ENCODE peak calls at places on chromosomes 16 and 17, in nine cellular contexts. W is left lung, F is prostate gland, T is A549, Z is fibroblast of lung, V is MM.1S, L is esophagus squamous epithelium, E is HCT116, U is spleen. A is an unnamed sample.

GRCh38 chr16:19524356-19524865 is 669 bp downstream of the CCP110 start:
- DNase-seq in E (no peak), T (no peak), U (no peak), L (no peak), Z (no peak), F (no peak), V (peak; percentile 8), W (no peak), A (no peak)

GRCh38 chr17:81733507-81734404 is 21.7 kb downstream of the SLC25A10 start:
- DNase-seq in W (peak; percentile 85), Z (peak; percentile 62), U (peak; percentile 93), F (peak; percentile 82), L (no peak), T (peak; percentile 82), E (peak; percentile 62), V (peak; percentile 66), A (no peak)

GRCh38 chr16:84234656-84235285 is 5.0 kb downstream of the KCNG4 start:
- DNase-seq in T (no peak), E (no peak), U (no peak), L (no peak), V (no peak), W (no peak), F (no peak), Z (peak; percentile 6), A (no peak)

GRCh38 chr16:67181346-67181745 is 2.4 kb downstream of the MATCAP1 start:
- DNase-seq in T (no peak), E (no peak), F (no peak), L (no peak), U (no peak), Z (peak; percentile 95), V (no peak), W (no peak), A (no peak)

GRCh38 chr17:14803781-14804180 is 461.3 kb downstream of the PMP22 start:
- DNase-seq in E (no peak), V (no peak), L (no peak), F (no peak), Z (peak; percentile 6), T (no peak), U (no peak), W (no peak), A (no peak)

GRCh38 chr16:49739381-49739780 is 116.5 kb downstream of the ZNF423 start:
- DNase-seq in Z (no peak), W (no peak), U (no peak), F (no peak), T (peak; percentile 16), L (no peak), E (peak; percentile 21), V (no peak), A (no peak)

GRCh38 chr16:12253731-12254130 is 277.2 kb downstream of the SNX29 start:
- DNase-seq in L (no peak), T (no peak), U (no peak), V (no peak), W (no peak), E (no peak), F (no peak), Z (no peak), A (no peak)

GRCh38 chr17:56426901-56427300 is 166.6 kb upstream of the NOG start:
- DNase-seq in V (no peak), F (no peak), Z (no peak), U (no peak), L (no peak), E (no peak), W (no peak), T (no peak), A (no peak)

GRCh38 chr16:1877804-1878203 is 5.8 kb upstream of the MEIOB start:
- DNase-seq in F (no peak), E (no peak), W (no peak), Z (no peak), V (no peak), U (peak; percentile 44), T (no peak), L (no peak), A (no peak)

GRCh38 chr17:751269-752001 is 629 bp downstream of the GEMIN4 start:
- DNase-seq in E (no peak), T (peak; percentile 62), W (no peak), F (no peak), L (no peak), Z (peak; percentile 54), U (no peak), V (peak; percentile 41), A (peak; percentile 59)

GRCh38 chr16:83113317-83113716 is 486.5 kb downstream of the CDH13 start:
- DNase-seq in F (no peak), U (no peak), T (peak; percentile 19), W (no peak), L (no peak), V (no peak), Z (peak; percentile 34), E (no peak), A (no peak)

GRCh38 chr17:78384479-78385175 is 6.2 kb downstream of the PGS1 start:
- DNase-seq in T (no peak), W (no peak), F (no peak), Z (no peak), V (no peak), E (no peak), L (no peak), U (no peak), A (no peak)

GRCh38 chr17:78379134-78379497 is 667 bp downstream of the PGS1 start:
- DNase-seq in L (no peak), W (no peak), E (no peak), U (no peak), V (no peak), F (no peak), T (no peak), Z (peak; percentile 83), A (no peak)

GRCh38 chr17:78380370-78380769 is 1.9 kb downstream of the PGS1 start:
- DNase-seq in W (no peak), T (no peak), F (no peak), L (no peak), E (no peak), U (no peak), V (no peak), Z (no peak), A (no peak)

GRCh38 chr17:78383725-78384471 is 5.4 kb downstream of the PGS1 start:
- DNase-seq in E (no peak), V (no peak), W (peak; percentile 90), U (peak; percentile 93), Z (peak; percentile 99), L (peak; percentile 65), F (peak; percentile 80), T (no peak), A (peak; percentile 49)

DNA sequence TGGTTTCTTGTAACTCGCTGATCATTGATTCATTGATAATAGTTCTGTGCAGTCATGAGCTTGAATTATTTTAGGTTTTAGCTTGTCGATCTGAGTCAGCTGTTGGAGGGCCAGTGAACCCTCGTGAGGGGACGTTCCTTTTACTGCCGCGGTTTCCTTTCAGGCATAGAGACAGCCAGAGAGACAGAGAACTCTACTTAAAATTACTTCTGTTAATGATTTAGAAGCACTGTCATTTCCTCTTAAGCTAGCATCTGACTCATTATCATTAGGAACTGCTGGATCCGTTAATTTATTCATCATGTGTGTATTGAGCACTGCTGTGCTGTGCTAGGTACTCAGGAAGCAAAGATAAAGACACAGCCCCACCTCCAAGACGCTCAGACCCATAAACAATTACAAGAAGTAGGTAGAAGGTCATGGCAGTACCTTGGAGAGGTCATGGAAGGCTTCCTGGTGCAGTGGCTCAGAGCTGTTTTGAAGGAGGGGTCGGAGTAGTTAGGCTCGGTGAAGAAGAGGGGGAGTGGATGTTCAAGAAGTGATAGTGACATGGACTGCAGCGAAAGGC is 3.2 kb downstream of the PGS1 start:
- DNase-seq in F (no peak), E (no peak), L (no peak), U (no peak), Z (no peak), V (no peak), T (no peak), W (no peak), A (peak; percentile 73)
- H3K27ac ChIP-seq in F (no peak overlapping the region), E (no peak overlapping the region), L (peak overlapping the region; percentile 10), U (peak overlapping the region; percentile 93), Z (peak overlapping the region; percentile 99), V (no peak overlapping the region), T (no peak overlapping the region), W (peak overlapping the region; percentile 94), A (peak overlapping the region; percentile 60)

GRCh38 chr16:20939599-20939998 is 39.0 kb downstream of the LYRM1 start:
- DNase-seq in L (no peak), E (no peak), V (no peak), Z (no peak), W (no peak), U (no peak), F (no peak), T (no peak), A (no peak)

GRCh38 chr16:20937736-20938135 is 37.2 kb downstream of the LYRM1 start:
- DNase-seq in T (no peak), L (no peak), F (no peak), Z (no peak), W (no peak), V (no peak), E (no peak), U (no peak), A (no peak)

GRCh38 chr16:20941635-20941926 is 41.0 kb downstream of the LYRM1 start:
- DNase-seq in L (no peak), U (no peak), T (no peak), E (no peak), W (no peak), F (no peak), V (no peak), Z (no peak), A (no peak)

GRCh38 chr16:20940864-20941634 is 40.5 kb downstream of the LYRM1 start:
- DNase-seq in V (no peak), F (no peak), E (no peak), L (no peak), W (no peak), U (no peak), Z (no peak), T (no peak), A (no peak)

DNA sequence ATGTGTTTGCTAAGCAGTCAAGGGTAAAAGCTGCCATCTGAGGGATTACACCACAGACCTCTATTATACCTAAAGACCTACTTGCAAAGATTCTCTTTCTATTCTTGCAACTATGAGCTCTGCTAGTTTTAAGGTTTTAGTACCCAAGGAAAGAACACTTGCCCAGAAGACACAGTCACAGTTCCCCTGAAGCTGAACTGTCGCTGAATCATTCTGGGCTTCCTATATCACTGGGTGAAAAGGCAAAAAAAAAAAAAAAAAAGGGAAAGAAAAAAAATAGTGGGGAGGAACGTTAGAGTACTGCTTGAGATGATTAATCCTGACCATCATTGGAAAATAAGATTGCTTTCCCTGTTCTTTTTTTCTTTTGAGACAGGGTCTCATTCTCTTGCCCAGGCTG is 37.9 kb downstream of the LYRM1 start:
- DNase-seq in E (no peak), T (no peak), L (no peak), Z (peak; percentile 66), F (no peak), V (no peak), U (no peak), W (no peak), A (no peak)
- H3K4me3 ChIP-seq in E (no peak overlapping the region), T (no peak overlapping the region), L (no peak overlapping the region), Z (no peak overlapping the region), F (no peak overlapping the region), V (no peak overlapping the region), U (no peak overlapping the region), W (no peak overlapping the region), A (no peak overlapping the region)

GRCh38 chr16:87318158-87318644 is 1.0 kb upstream of the C16orf95 start:
- DNase-seq in W (peak; percentile 49), U (peak; percentile 51), V (peak; percentile 5), E (no peak), F (no peak), Z (peak; percentile 32), L (no peak), T (no peak), A (no peak)
- H3K4me1 ChIP-seq in W (peaks cover 5% of the 10 kb centered on the region), U (peaks cover 14% of the 10 kb centered on the region), V (peaks cover 12% of the 10 kb centered on the region), E (peaks cover 23% of the 10 kb centered on the region), F (peaks cover 6% of the 10 kb centered on the region), Z (peaks cover 5% of the 10 kb centered on the region), L (peaks cover 20% of the 10 kb centered on the region), T (peaks cover 6% of the 10 kb centered on the region), A (peaks cover 9% of the 10 kb centered on the region)

GRCh38 chr16:89534147-89534788 is 26.1 kb downstream of the SPG7 start:
- DNase-seq in Z (peak; percentile 54), F (no peak), U (no peak), W (peak; percentile 64), L (peak; percentile 19), T (no peak), E (no peak), V (no peak), A (peak; percentile 61)
- H3K27ac ChIP-seq in Z (no peak overlapping the region), F (no peak overlapping the region), U (peak overlapping the region; percentile 72), W (peak overlapping the region; percentile 48), L (no peak overlapping the region), T (no peak overlapping the region), E (no peak overlapping the region), V (no peak overlapping the region), A (peak overlapping the region; percentile 1)